ENCODE peak calls at places on chromosomes 2 and 18, in eight cellular contexts. T is T-helper 2 cell; V is CD8-positive, alpha-beta memory T cell; O is astrocyte of the cerebellum; B is mesothelial cell of epicardium; K is neuronal stem cell; P is NCI-H524; H is HS-5. Q is an unnamed sample.

GRCh38 chr2:177553176-177553909 is 160.8 kb downstream of the AGPS start:
- DNase-seq in P (peak), K (no peak), H (no peak), T (no peak), O (no peak), B (no peak), V (no peak), Q (no peak)

GRCh38 chr2:220550995-220551702 is 923.7 kb downstream of the SLC4A3 start:
- DNase-seq in B (no peak), P (no peak), O (no peak), V (no peak), T (no peak), K (no peak), H (no peak), Q (no peak)

GRCh38 chr2:73089270-73090030 is 17.9 kb upstream of the SFXN5 start:
- DNase-seq in H (peak), B (peak), V (no peak), O (peak), P (no peak), K (no peak), T (no peak), Q (no peak)

GRCh38 chr2:109148347-109148746 is 19.3 kb downstream of the SH3RF3 start:
- DNase-seq in K (no peak), O (no peak), B (no peak), V (no peak), T (no peak), H (no peak), P (no peak), Q (no peak)

GRCh38 chr2:140648390-140648789 is 1482.4 kb downstream of the LRP1B start:
- DNase-seq in K (no peak), P (no peak), V (no peak), O (no peak), H (no peak), B (no peak), T (no peak), Q (no peak)

GRCh38 chr18:58183226-58183625 is 139.2 kb downstream of the NEDD4L start:
- DNase-seq in B (no peak), K (no peak), O (no peak), H (no peak), P (no peak), V (no peak), T (no peak), Q (no peak)

GRCh38 chr2:66547113-66547512 is 112.2 kb downstream of the MEIS1 start:
- DNase-seq in B (no peak), O (no peak), K (no peak), H (no peak), V (no peak), P (no peak), T (no peak), Q (no peak)

GRCh38 chr2:6896930-6897759 is 19.6 kb downstream of the RSAD2 start:
- DNase-seq in O (no peak), T (peak), P (peak), K (no peak), V (no peak), B (no peak), H (no peak), Q (no peak)

GRCh38 chr2:151872468-151872867 is 44.2 kb upstream of the ARL5A start:
- DNase-seq in T (no peak), K (no peak), B (no peak), H (no peak), P (no peak), V (no peak), O (no peak), Q (no peak)

GRCh38 chr18:23812566-23813440 is 123.5 kb downstream of the LAMA3 start:
- DNase-seq in P (peak), B (no peak), O (no peak), V (no peak), H (peak), T (peak), K (peak), Q (no peak)